ENCODE peak calls at places on chromosomes 16 and 17, in eight cellular contexts. V is EL; B is RWPE1; Y is psoas muscle; P is activated CD4-positive, alpha-beta T cell treated with anti-CD3 and anti-CD28 coated beads, Interleukin-2, amount 50 U/mL, for 1 hour; Q is cardiac fibroblast; O is central memory CD4-positive, alpha-beta T cell; M is astrocyte of the hippocampus. T is an unnamed sample.

GRCh38 chr17:20235747-20236146 is 226.6 kb downstream of the SPECC1 start:
- DNase-seq in M (no peak), P (no peak), B (no peak), O (no peak), V (no peak), Y (no peak), Q (no peak), T (no peak)

GRCh38 chr17:61124562-61124961 is 275.1 kb upstream of the TBX2 start:
- DNase-seq in P (no peak), V (no peak), Y (no peak), O (no peak), M (no peak), Q (no peak), B (peak), T (no peak)

GRCh38 chr17:74744714-74745547 is 3.5 kb upstream of the NHERF1 start:
- DNase-seq in O (peak), Y (peak), P (peak), Q (peak), B (peak), V (peak), M (peak), T (peak)

GRCh38 chr17:29710891-29711418 is 88.2 kb upstream of the CORO6 start:
- DNase-seq in V (peak), O (no peak), Q (peak), M (no peak), Y (no peak), P (no peak), B (peak), T (no peak)

GRCh38 chr17:40086150-40087044 is 14.0 kb downstream of the NR1D1 start:
- DNase-seq in Y (peak), O (peak), Q (peak), P (peak), M (peak), V (peak), B (no peak), T (peak)

GRCh38 chr16:65121870-65122723 is at the start of gene CDH11:
- DNase-seq in V (peak), B (peak), O (no peak), M (peak), P (no peak), Y (peak), Q (peak), T (peak)

GRCh38 chr16:51153275-51153991 is 2.4 kb upstream of the SALL1 start:
- DNase-seq in Y (no peak), V (no peak), O (no peak), Q (peak), P (no peak), B (no peak), M (peak), T (no peak)

GRCh38 chr16:55056585-55057520 is 126.2 kb downstream of the IRX5 start:
- DNase-seq in M (peak), Y (no peak), V (no peak), B (no peak), P (no peak), O (no peak), Q (no peak), T (no peak)

GRCh38 chr17:66317629-66318028 is 15.2 kb downstream of the PRKCA start:
- DNase-seq in P (no peak), O (no peak), M (no peak), B (no peak), V (peak), Q (peak), Y (no peak), T (no peak)

GRCh38 chr17:63140255-63140654 is 174.2 kb downstream of the TANC2 start:
- DNase-seq in B (no peak), P (no peak), Q (peak), V (peak), Y (no peak), O (no peak), M (no peak), T (peak)

GRCh38 chr17:50547035-50547735 is at the start of gene SPATA20:
- DNase-seq in P (peak), Y (peak), M (peak), B (peak), Q (peak), O (peak), V (peak), T (peak)

GRCh38 chr16:81514041-81514559 is 69.5 kb downstream of the CMIP start:
- DNase-seq in P (no peak), O (no peak), Y (peak), B (no peak), M (no peak), Q (no peak), V (no peak), T (no peak)

GRCh38 chr17:79945591-79946255 is 89.9 kb downstream of the TBC1D16 start:
- DNase-seq in V (no peak), B (no peak), M (peak), O (no peak), Q (no peak), P (no peak), Y (peak), T (no peak)

GRCh38 chr16:10878644-10879498 is 1.9 kb downstream of the CIITA start:
- DNase-seq in Q (peak), Y (peak), P (no peak), B (peak), O (no peak), M (peak), V (peak), T (peak)